ENCODE peak calls at places on chromosomes 5 and 9, in five cellular contexts. O, N, B, C and V are unnamed samples. For H3K4me1, the result is how much of the 10 kb centered on the place peaks cover.

GRCh38 chr5:131990716-131991115 is 20.7 kb downstream of the ACSL6 start:
- DNase-seq in N (no peak), O (no peak), C (no peak), B (no peak), V (no peak)

GRCh38 chr5:37028910-37029309 is 152.3 kb downstream of the NIPBL start:
- DNase-seq in O (no peak), B (no peak), N (no peak), C (no peak), V (no peak)

GRCh38 chr5:126383246-126383645 is 40.0 kb upstream of the GRAMD2B start:
- DNase-seq in C (no peak), O (no peak), N (no peak), B (no peak), V (no peak)

GRCh38 chr9:96040591-96041461 is 165.3 kb downstream of the ERCC6L2 start:
- DNase-seq in N (no peak), C (no peak), O (no peak), B (no peak), V (no peak)

GRCh38 chr5:177447066-177447610 is 524 bp downstream of the PRR7 start:
- DNase-seq in O (no peak), N (no peak), C (no peak), B (no peak), V (peak)

GRCh38 chr5:7331083-7331482 is 64.9 kb upstream of the ADCY2 start:
- DNase-seq in N (no peak), C (no peak), O (no peak), B (no peak), V (no peak)

GRCh38 chr9:133429216-133429613 is 7.0 kb downstream of the ADAMTS13 start:
- DNase-seq in C (no peak), O (no peak), B (no peak), N (no peak), V (no peak)

GRCh38 chr5:54909126-54909525 is 76.3 kb downstream of the ESM1 start:
- DNase-seq in C (no peak), B (no peak), N (no peak), O (no peak), V (no peak)

GRCh38 chr5:2276101-2276500 is 393.4 kb upstream of the IRX4 start:
- DNase-seq in C (no peak), O (no peak), N (no peak), B (no peak), V (no peak)

GRCh38 chr5:83931969-83932368 is 211.3 kb upstream of the HAPLN1 start:
- DNase-seq in O (no peak), N (no peak), C (no peak), B (no peak), V (no peak)

GRCh38 chr9:130255638-130255930 is 10.0 kb upstream of the HMCN2 start:
- DNase-seq in O (peak), B (no peak), C (no peak), N (no peak), V (no peak)

GRCh38 chr5:106380736-106381135 is 1290.0 kb downstream of the EFNA5 start:
- DNase-seq in N (peak), B (no peak), C (no peak), O (no peak), V (no peak)

GRCh38 chr5:124979174-124979573 is 232.7 kb upstream of the ZNF608 start:
- DNase-seq in O (no peak), B (no peak), N (peak), C (no peak), V (no peak)

GRCh38 chr9:95031711-95032461 is 285.6 kb downstream of the FANCC start:
- DNase-seq in C (no peak), O (no peak), B (no peak), N (no peak), V (no peak)

GRCh38 chr5:160555836-160556660 is 134.4 kb downstream of the PTTG1 start:
- DNase-seq in O (no peak), C (no peak), B (no peak), N (peak), V (no peak)

GRCh38 chr5:156147251-156147947 is 179.6 kb upstream of the SGCD start:
- DNase-seq in N (no peak), C (no peak), O (no peak), B (no peak), V (no peak)

GRCh38 chr9:33166263-33167083 is 663 bp downstream of the B4GALT1 start:
- DNase-seq in N (no peak), O (peak), C (peak), B (peak), V (no peak)

GRCh38 chr5:132095077-132095744 is 21.6 kb downstream of the CSF2 start:
- DNase-seq in N (no peak), B (no peak), O (no peak), C (no peak), V (no peak)

GRCh38 chr9:134589748-134590147 is 51.9 kb upstream of the COL5A1 start:
- DNase-seq in C (peak), N (no peak), B (no peak), O (peak), V (no peak)

GRCh38 chr5:151810907-151811306 is 39.2 kb downstream of the G3BP1 start:
- DNase-seq in N (peak), O (no peak), B (no peak), C (no peak), V (no peak)

GRCh38 chr9:10858817-10859216 is 246.0 kb upstream of the PTPRD start:
- DNase-seq in O (no peak), C (no peak), N (no peak), B (no peak), V (no peak)

GRCh38 chr9:10855847-10856246 is 243.0 kb upstream of the PTPRD start:
- DNase-seq in B (no peak), N (no peak), O (no peak), C (no peak), V (no peak)
- TF ChIP-seq CTCF in B (no peak), N (peak), O (no peak), C (no peak), V (no peak)

GRCh38 chr9:10903969-10904368 is 291.2 kb upstream of the PTPRD start:
- DNase-seq in O (no peak), B (no peak), N (no peak), C (no peak), V (no peak)
- H3K27ac ChIP-seq in O (no peak), B (no peak), N (no peak), C (no peak), V (no peak)

DNA sequence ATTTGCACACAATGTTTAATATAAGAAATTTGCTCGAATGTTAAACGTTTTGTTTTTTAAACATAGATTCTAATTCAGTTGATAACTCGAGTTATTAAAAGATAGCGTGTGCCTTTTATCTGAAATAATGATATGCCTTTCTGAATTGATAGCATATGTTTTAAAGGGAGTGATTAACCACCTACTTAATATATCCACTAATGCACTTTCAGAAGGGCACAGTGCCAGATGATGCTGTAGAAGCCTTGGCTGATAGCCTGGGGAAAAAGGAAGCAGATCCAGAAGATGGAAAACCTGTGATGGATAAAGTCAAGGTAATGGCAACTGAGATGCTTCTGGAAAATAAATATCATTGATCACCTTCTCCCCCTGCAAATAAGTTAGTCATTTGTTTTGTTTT is 53.9 kb downstream of the ERAP1 start:
- DNase-seq in N (no peak), B (no peak), O (no peak), C (no peak), V (no peak)
- H3K4me1 ChIP-seq in N (under half), B (under half), O (under half), C (under half), V (under half)

GRCh38 chr5:139364466-139364865 is 18.6 kb downstream of the SLC23A1 start:
- DNase-seq in O (no peak), N (no peak), B (no peak), C (no peak), V (no peak)

GRCh38 chr5:139371482-139372435 is 11.3 kb downstream of the SLC23A1 start:
- DNase-seq in B (no peak), N (no peak), C (no peak), O (no peak), V (no peak)

GRCh38 chr5:139369181-139369580 is 13.9 kb downstream of the SLC23A1 start:
- DNase-seq in N (no peak), C (no peak), B (no peak), O (no peak), V (no peak)

GRCh38 chr5:139363937-139364336 is 19.2 kb downstream of the SLC23A1 start:
- DNase-seq in C (no peak), O (no peak), N (no peak), B (no peak), V (peak)

DNA sequence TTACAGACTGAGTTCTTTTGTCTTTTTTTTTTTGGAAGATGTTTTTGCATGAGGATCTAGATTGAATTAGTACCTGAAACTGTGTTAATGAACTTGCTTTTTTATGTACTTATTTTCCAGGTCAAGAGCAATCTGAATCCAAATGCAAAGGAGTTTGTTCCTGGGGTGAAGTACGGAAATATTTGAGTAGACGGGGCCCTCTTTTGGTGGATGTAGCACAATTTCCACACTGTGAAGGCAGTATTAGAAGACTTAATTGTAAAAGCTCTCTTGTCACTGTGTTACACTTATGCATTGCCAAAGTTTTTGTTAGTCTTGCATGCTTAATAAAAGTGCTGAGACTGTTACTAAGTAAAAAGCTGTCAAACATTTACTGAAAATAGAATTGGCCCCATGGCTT is 14.5 kb downstream of the SLC23A1 start:
- DNase-seq in B (no peak), C (no peak), N (no peak), O (no peak), V (no peak)
- TF ChIP-seq CTCF in B (no peak), C (no peak), N (peak), O (no peak), V (no peak)

GRCh38 chr9:128382261-128382660 is 11.1 kb downstream of the URM1 start:
- DNase-seq in N (no peak), O (no peak), C (no peak), B (no peak), V (no peak)

GRCh38 chr9:128383791-128384190 is 12.6 kb downstream of the URM1 start:
- DNase-seq in O (no peak), N (no peak), C (no peak), B (no peak), V (no peak)

GRCh38 chr9:128385493-128386205 is 14.5 kb downstream of the URM1 start:
- DNase-seq in O (no peak), N (no peak), B (no peak), C (no peak), V (no peak)

GRCh38 chr9:128384801-128385492 is 13.8 kb downstream of the URM1 start:
- DNase-seq in O (no peak), B (no peak), C (no peak), N (peak), V (no peak)

DNA sequence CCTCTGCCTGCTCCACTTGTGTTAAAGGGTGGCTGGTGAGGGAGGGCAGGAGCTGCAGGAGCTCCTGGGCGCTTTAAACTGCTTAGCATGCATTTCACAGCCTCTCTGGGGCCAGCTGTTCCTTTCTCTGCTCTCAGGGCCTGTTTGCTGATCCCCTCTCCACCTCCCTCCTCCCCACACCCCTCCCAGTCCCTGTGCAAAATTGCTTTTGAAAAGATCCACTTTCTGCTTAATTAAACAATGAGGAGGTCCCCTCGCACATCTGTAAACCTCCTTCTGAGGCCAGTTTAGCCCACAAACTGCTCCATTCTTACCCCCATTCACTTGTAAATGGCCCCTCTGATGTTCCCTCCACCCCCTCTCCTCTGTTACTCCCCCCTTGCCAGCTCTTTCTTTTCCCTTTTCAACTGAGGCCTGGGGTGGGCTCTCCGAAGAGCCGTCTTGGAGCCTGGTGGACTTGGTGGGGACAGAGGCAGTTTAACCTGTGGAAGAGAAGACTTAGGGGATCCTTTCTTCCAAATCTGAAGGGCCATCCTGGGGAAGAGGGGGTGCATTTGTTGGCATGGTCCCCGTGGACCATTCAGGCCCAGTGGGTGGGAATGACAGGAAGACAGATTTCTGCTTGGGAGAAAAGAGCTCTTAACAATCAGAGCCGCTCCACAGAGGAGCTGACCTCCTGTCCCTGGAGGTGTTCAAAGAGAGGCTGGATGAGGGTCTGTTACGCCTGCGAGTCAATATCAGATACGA is 12.0 kb downstream of the URM1 start:
- DNase-seq in N (no peak), O (no peak), B (no peak), C (no peak), V (no peak)
- H3K27ac ChIP-seq in N (no peak), O (no peak), B (no peak), C (no peak), V (no peak)

DNA sequence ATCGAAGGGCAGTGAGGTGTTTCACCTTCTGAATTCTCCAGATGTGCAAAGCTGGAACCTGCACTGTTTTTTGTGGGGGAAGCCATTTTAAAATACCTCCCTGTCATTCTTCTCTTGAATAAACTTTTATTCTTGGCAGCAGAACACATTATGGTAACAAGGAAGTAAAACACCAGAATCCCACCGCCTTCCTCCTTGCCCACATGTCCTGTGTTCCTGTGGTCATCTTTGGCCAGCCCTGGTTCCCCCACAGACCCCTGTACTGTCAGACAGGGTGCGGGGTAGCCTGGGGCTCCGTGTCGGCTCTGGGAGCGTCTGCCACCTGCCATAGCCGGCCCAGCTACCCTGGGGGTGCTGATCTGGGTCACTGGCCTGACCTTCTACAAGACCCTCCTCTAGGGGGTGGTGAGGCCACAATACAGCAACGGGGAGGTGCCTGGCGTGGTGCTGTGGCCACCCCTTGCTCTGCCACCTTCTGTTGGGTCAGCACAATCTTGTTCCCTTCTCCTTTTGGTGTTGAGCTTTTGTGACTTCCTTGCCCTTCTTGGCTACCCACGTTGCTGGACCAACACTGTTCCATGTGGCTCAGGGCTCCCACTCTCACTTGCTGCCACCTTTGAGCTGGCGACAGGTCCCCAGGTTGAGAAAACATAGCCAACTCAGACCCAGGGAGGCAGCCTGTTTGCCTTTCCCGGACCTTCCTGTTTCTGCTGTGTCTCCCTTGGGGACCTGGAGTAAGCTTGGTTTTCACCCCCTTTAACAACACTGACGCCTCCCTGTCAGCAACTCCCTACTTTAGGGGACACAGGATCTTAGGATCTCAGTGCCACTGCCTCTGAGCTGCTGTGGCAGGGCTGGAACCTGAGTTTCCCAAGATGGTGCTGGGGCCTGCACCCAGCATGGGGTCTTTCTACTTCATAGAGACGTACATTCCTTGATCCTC is 4.8 kb downstream of the WNK2 start:
- DNase-seq in N (no peak), C (no peak), B (no peak), O (no peak), V (no peak)
- H3K4me1 ChIP-seq in N (under half), C (under half), B (under half), O (under half), V (under half)

DNA sequence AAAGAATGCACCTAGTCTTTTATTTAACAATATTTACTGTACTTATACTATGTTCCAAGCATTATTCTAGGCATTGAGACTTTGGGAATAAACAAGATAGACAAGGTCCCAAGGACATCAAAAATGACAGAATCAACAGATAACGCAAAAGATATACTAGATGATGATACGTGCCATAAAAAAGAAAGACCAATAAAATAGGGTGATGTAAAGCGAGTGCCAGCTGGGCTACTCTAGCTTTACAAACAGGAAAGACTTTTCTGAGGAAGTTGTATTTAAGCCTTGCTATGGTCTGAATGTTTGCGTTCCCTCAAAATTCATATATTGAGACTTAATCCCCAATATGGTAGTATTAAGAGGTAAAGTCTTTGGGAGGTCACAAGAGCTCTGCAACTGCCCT is 310.2 kb upstream of the RGMB start:
- DNase-seq in O (no peak), C (no peak), B (no peak), N (no peak), V (no peak)
- TF ChIP-seq CTCF in O (no peak), C (no peak), B (no peak), N (no peak), V (no peak)

DNA sequence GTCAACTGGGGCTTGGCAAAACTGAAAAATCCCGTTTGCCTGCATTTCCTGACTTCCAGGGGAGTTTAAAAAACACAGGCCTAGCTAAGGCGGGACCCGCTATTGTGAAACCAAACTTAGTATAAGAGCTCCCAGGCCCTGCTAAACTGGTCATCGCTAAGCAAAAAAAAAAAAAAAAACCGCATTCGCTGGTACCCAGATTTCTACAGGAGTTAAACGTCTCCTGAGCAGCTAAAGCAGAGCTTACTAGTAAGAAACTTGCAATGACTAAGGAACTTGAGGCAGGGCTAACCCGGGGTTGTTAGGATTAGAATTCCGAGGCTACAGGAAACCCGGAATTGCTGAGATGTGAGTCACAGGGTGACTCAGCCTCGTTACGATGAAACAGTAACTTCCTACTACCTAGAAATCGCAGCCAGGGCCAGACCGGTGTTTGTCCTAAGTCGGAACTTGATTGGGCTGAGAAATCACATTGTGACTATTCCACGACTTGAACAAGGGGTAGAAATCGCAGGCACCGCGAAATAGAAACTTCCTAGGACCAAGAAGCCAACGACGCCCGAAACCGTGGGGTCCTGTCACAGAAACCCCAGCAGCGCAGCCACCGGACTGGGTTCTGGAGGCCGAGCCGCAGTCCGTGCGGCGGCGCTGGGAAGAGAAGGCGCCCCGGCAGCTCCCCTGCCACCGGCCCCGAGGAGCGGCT is 89.5 kb downstream of the ANXA2R start:
- DNase-seq in N (peak), C (peak), O (no peak), B (peak), V (peak)
- H3K27ac ChIP-seq in N (peak), C (peak), O (peak), B (peak), V (peak)